ENCODE peak calls at places on chromosomes 3 and 15, in four cellular contexts. P, S, G and C are unnamed samples.

GRCh38 chr3:134601539-134602439 is 49.0 kb downstream of the KY start:
- DNase-seq in P (no peak), S (peak; percentile 29), G (no peak), C (no peak)

GRCh38 chr3:14166877-14167605 is 11.4 kb downstream of the XPC start:
- DNase-seq in G (no peak), S (no peak), P (no peak), C (no peak)

GRCh38 chr15:34318277-34319079 is 19.1 kb downstream of the SLC12A6 start:
- DNase-seq in S (peak; percentile 55), P (peak; percentile 15), G (peak; percentile 39), C (no peak)

GRCh38 chr15:65254237-65254820 is 32.4 kb downstream of the PARP16 start:
- DNase-seq in S (no peak), G (no peak), P (no peak), C (no peak)

GRCh38 chr3:136817448-136817847 is 1.5 kb upstream of the SLC35G2 start:
- DNase-seq in P (no peak), S (no peak), G (no peak), C (no peak)

GRCh38 chr15:44726136-44726535 is 10.2 kb upstream of the TRIM69 start:
- DNase-seq in P (no peak), G (no peak), S (no peak), C (no peak)

GRCh38 chr15:37585966-37586656 is 348.3 kb upstream of the TMCO5A start:
- DNase-seq in P (peak; percentile 14), G (no peak), S (no peak), C (no peak)

GRCh38 chr15:79209690-79210089 is 72.8 kb upstream of the ANKRD34C start:
- DNase-seq in P (no peak), G (no peak), S (peak; percentile 31), C (no peak)

GRCh38 chr15:57685316-57685715 is 21.2 kb upstream of the POLR2M start:
- DNase-seq in P (no peak), G (no peak), S (no peak), C (no peak)

GRCh38 chr15:68658151-68658550 is 79.4 kb downstream of the CORO2B start:
- DNase-seq in S (no peak), G (no peak), P (no peak), C (no peak)

GRCh38 chr15:58361291-58361759 is 70.5 kb upstream of the LIPC start:
- DNase-seq in S (no peak), P (peak; percentile 92), G (no peak), C (no peak)

GRCh38 chr3:50220109-50220508 is 15.0 kb downstream of the SLC38A3 start:
- DNase-seq in G (no peak), S (no peak), P (no peak), C (no peak)

GRCh38 chr3:126782554-126782953 is 78.5 kb downstream of the CHCHD6 start:
- DNase-seq in G (no peak), S (no peak), P (peak; percentile 72), C (no peak)

GRCh38 chr15:91611924-91612323 is 241.6 kb upstream of the SLCO3A1 start:
- DNase-seq in G (no peak), S (no peak), P (no peak), C (no peak)

GRCh38 chr15:92693922-92694331 is 38.4 kb upstream of the FAM174B start:
- DNase-seq in S (peak; percentile 37), P (no peak), G (no peak), C (no peak)

DNA sequence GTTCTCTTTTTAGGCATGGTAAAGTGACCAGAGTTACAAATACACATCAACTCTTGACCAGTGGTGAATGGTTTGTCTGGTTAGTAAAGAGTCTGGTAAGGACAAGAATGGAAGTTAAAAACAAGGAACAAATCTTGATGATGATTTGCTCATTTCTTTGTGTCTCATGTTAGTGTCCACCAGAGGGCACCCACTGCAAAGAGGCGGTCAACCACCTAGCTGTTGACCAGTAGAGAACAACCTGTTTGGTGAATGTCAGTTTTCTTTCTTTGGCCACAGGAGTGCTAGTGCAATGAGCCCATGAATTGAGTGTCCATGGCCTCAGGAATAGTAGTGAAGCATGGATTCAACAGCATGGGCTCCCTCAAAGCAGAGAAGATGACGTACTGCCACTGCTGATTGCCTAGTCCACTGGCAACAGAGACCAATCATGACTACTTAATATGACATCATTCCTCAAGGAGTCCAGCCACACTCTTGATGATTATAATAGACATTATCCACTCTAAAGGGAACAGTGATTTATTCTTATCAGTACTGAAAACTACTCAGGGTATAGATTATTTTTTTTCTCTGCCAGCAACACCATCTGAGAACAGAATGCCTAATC is 10.7 kb upstream of the CNTN6 start:
- DNase-seq in G (no peak), S (peak; percentile 14), P (no peak), C (no peak)
- TF ChIP-seq CTCF in G (peak; percentile 47), S (peak; percentile 26), P (peak; percentile 50), C (peak; percentile 90)

DNA sequence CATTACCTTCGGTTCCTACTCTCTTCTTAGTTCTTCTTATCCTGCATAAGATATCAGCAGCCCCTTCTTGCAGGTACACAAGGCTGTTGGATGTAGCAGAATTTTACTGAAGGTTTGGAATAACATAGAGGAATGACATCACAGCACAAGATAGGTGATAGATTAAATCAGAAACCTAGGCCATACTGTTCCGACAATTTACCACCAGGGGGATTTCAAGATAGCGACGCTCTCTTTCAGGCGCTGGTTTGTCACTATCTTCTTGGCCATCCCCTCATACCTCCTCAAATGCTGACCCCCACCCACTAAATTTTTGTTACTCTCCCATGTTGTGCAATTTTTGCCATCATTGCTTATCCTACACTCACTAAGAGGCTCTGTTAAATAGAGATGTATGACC is 3.5 kb downstream of the SIDT1 start:
- DNase-seq in P (no peak), G (no peak), S (peak; percentile 16), C (no peak)
- TF ChIP-seq CTCF in P (no peak), G (no peak), S (no peak), C (no peak)

DNA sequence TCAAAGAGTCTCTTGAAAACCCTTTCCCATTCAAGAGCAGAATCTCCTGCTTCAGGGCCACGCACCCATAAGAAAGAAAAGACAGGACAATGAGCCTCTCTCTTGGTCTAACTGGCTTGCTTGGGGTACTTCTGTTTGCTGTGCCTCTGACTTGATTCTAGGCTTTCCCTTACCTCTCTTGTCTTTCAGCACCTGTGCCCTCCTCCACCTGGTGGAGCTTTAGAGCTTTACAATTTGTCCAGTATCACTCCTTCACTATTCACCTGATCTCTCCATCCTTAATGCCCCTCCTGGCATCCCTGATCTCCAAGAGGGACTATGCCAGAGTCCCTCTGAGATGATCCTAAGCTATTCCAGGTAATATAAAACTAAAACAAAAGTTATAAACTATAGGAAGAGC is 252.6 kb downstream of the NTRK3 start:
- DNase-seq in G (no peak), P (no peak), S (no peak), C (no peak)
- TF ChIP-seq CTCF in G (no peak), P (no peak), S (no peak), C (no peak)

GRCh38 chr15:76973362-76973743 is 21.6 kb upstream of the PSTPIP1 start:
- DNase-seq in P (no peak), S (peak; percentile 37), G (peak; percentile 66), C (peak; percentile 75)
- TF ChIP-seq CTCF in P (peak; percentile 35), S (peak; percentile 63), G (peak; percentile 65), C (peak; percentile 53)

GRCh38 chr3:156825795-156826143 is 384 bp upstream of the LEKR1 start:
- DNase-seq in P (no peak), G (peak; percentile 19), S (no peak), C (no peak)
- TF ChIP-seq CTCF in P (no peak), G (no peak), S (no peak), C (no peak)

GRCh38 chr3:179373938-179374337 is 26.4 kb downstream of the MFN1 start:
- DNase-seq in S (no peak), P (no peak), G (no peak), C (no peak)
- TF ChIP-seq CTCF in S (no peak), P (no peak), G (no peak), C (no peak)

GRCh38 chr3:11735638-11736037 is 91.9 kb upstream of the VGLL4 start:
- DNase-seq in P (no peak), S (no peak), G (no peak), C (no peak)
- TF ChIP-seq CTCF in P (no peak), S (no peak), G (no peak), C (no peak)

DNA sequence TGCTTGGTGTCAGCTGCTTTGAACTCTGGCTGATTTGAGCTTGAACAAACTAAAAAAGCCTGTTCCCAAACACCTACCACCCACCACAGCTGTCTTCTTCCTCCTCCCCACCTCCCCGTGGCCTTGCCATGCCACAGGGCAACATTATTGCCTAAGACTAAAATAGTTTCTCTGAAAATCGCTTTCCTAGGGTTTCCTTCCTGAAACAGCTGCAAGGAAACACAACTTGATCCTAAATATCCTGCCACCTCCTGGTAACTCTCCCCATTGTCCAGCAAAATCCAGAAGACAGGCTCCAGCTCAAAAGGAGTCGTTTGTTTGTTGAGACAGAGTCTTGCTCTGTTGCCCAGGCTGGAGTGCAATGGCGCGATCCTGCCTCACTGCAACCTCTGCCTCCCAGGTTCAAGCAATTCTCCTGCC is 193.9 kb upstream of the TPM1 start:
- DNase-seq in S (no peak), P (no peak), G (no peak), C (no peak)
- TF ChIP-seq CTCF in S (no peak), P (peak; percentile 25), G (no peak), C (peak; percentile 52)

GRCh38 chr15:77584201-77584600 is 48.5 kb downstream of the LINGO1 start:
- DNase-seq in S (peak; percentile 59), P (no peak), G (no peak), C (no peak)
- TF ChIP-seq CTCF in S (peak; percentile 63), P (peak; percentile 4), G (no peak), C (peak; percentile 16)